ENCODE peak calls at places on chromosomes 12 and 14, in four cellular contexts. B is foreskin fibroblast, M is B cell, Y is lower lobe of right lung. P is an unnamed sample.

GRCh38 chr14:90239139-90239538 is 17.2 kb upstream of the PSMC1 start:
- DNase-seq in B (peak), M (no peak), Y (no peak), P (peak)

GRCh38 chr12:11762723-11763326 is 113.4 kb downstream of the ETV6 start:
- DNase-seq in B (peak), M (no peak), Y (no peak), P (no peak)

GRCh38 chr12:95277139-95277538 is 59.5 kb downstream of the VEZT start:
- DNase-seq in B (peak), M (no peak), Y (no peak), P (no peak)

GRCh38 chr14:38210168-38210567 is 2.5 kb downstream of the SSTR1 start:
- DNase-seq in B (peak), M (no peak), Y (peak), P (peak)

GRCh38 chr12:8011331-8011730 is 21.2 kb upstream of the FOXJ2 start:
- DNase-seq in B (peak), M (no peak), Y (no peak), P (no peak)

GRCh38 chr14:20799955-20800544 is 2.6 kb downstream of the RNASE1 start:
- DNase-seq in B (no peak), M (no peak), Y (peak), P (no peak)

GRCh38 chr14:78836777-78837176 is 666.6 kb downstream of the NRXN3 start:
- DNase-seq in B (peak), M (no peak), Y (no peak), P (peak)

GRCh38 chr14:99648385-99648784 is 3.5 kb downstream of the HHIPL1 start:
- DNase-seq in B (no peak), M (no peak), Y (no peak), P (no peak)

GRCh38 chr12:21776242-21776641 is 1.7 kb upstream of the KCNJ8 start:
- DNase-seq in B (no peak), M (no peak), Y (no peak), P (no peak)

GRCh38 chr12:100372846-100373245 is 16.0 kb downstream of the SLC17A8 start:
- DNase-seq in B (no peak), M (no peak), Y (no peak), P (no peak)

GRCh38 chr14:77026166-77026929 is 2.2 kb downstream of the IRF2BPL start:
- DNase-seq in B (peak), M (no peak), Y (peak), P (no peak)

GRCh38 chr12:52280796-52281560 is 6.5 kb downstream of the KRT86 start:
- DNase-seq in B (peak), M (no peak), Y (peak), P (no peak)

GRCh38 chr12:43579240-43579639 is 27.2 kb upstream of the ADAMTS20 start:
- DNase-seq in B (no peak), M (no peak), Y (no peak), P (no peak)

DNA sequence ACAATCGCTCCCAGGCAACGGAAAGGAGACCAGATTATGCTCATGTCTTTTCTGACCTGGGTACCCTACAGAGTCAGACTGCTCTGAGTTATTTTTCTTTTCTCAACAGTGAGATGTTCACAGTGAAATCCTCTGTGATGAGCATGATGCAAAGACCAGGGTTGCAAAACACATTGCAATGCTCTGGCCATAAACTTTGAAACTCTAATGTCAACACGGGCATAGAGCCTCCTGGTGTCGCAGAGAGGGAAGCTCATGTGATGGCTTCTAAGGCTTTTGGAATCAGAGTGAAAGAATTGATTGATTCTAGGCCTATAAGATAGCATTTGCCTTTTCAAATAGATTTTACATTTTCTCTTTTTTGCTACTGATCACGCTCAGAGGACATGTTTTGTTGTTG is 193.4 kb downstream of the RASSF9 start:
- DNase-seq in B (peak), M (no peak), Y (no peak), P (no peak)
- TF ChIP-seq CTCF in B (peak), M (no peak), Y (no peak), P (no peak)

DNA sequence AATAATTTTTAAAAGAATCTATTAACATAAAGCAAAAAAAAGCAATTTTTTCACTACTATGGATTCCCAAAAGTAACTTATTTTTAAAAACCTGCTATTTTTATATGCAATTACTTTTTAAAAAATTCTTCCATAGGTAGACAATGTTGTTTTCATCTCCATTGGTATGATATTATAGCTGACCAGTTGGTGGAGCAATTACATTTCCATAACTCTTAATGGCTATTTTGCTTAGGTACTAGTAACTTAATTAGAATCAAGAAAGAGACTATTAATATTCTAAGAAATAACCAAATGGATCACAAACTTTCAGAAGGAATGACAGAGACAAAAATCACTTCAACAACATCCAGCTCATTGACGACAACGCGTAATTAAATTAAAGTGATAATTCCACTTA is 64.7 kb upstream of the PTCSC3 start:
- DNase-seq in B (no peak), M (no peak), Y (no peak), P (no peak)
- TF ChIP-seq CTCF in B (no peak), M (no peak), Y (no peak), P (no peak)

GRCh38 chr12:55001198-55001827 is 16.8 kb upstream of the TESPA1 start:
- DNase-seq in B (no peak), M (no peak), Y (no peak), P (no peak)
- TF ChIP-seq CTCF in B (no peak), M (no peak), Y (no peak), P (no peak)

GRCh38 chr12:112087851-112088250 is 20.7 kb downstream of the NAA25 start:
- DNase-seq in B (no peak), M (no peak), Y (no peak), P (no peak)

GRCh38 chr12:112091563-112091962 is 17.0 kb downstream of the NAA25 start:
- DNase-seq in B (no peak), M (no peak), Y (no peak), P (no peak)

GRCh38 chr12:112087055-112087850 is 21.3 kb downstream of the NAA25 start:
- DNase-seq in B (peak), M (no peak), Y (no peak), P (no peak)
- TF ChIP-seq CTCF in B (no peak), M (no peak), Y (no peak), P (peak)

DNA sequence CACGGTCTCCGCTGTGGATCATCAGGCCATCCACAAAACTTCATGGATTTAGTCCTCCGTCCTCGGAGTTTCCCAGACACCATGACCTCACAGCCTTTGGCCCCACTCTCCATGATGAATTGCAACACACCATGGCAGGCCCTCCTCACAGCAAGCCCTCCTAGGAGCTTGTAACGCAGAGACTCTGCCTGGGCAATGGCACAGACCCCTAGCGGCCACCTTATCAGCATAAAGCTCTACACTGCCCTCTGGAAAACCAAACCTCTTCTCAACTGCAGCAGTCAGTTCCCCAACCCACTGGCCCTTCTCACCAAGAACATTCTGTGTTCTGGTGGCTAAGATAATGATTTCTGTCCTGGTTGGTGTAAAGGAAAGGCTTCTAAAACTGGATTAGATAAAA is 238.4 kb upstream of the USP15 start:
- DNase-seq in B (no peak), M (no peak), Y (no peak), P (no peak)
- TF ChIP-seq CTCF in B (no peak), M (no peak), Y (no peak), P (no peak)

DNA sequence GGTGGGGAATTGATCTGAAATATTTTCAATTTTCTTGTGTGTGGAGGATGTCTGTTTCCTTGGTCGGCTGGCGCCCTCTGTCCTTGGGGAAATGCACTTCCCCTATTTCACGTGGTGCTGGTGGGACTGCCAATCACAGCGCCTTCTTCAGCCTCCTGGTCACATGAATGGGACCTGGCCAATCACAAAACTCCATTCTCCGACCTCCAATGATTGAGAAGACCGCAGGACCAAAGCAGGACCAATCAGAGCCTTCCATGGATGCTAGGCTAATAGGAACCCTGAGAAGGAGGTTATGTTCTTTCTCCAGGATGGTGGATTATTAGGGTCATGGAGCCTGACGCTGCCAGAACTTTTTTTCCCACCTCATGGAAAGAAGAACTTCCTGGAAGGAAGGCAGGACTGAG is 188.7 kb downstream of the TTC8 start:
- DNase-seq in B (peak), M (no peak), Y (no peak), P (peak)
- TF ChIP-seq CTCF in B (no peak), M (no peak), Y (no peak), P (no peak)